ENCODE peak calls at places on chromosome 18, in eight cellular contexts. N is astrocyte of the spinal cord; Q is stimulated activated CD4-positive, alpha-beta T cell treated with anti-CD3 and anti-CD28 coated beads, Interleukin-15, amount 100 ng/mL, for 24 hours; I is activated CD8-positive, alpha-beta T cell treated with anti-CD3 and anti-CD28 coated beads for 36 hours; T is right lobe of liver; B is NCI-H774; A is activated T-helper 1 cell treated with anti-CD3 and anti-CD28 coated beads, Interleukin-12 subunit alpha, Interleukin-12 subunit beta, Interleukin-2, Interleukin-4 antibody, amounts not matched to agents 30 ng/mL and 10 ng/mL and 1 ng/mL, durations not matched to agents 14 hours and 24 hours and 36 hours; Y is GM04503. F is an unnamed sample.

GRCh38 chr18:36455931-36456330 is 158.4 kb downstream of the FHOD3 start:
- DNase-seq in N (no peak), Q (no peak), I (no peak), T (no peak), B (no peak), A (no peak), Y (no peak), F (no peak)

GRCh38 chr18:62751341-62751821 is 36.0 kb downstream of the PHLPP1 start:
- DNase-seq in N (peak; percentile 58), Q (no peak), I (peak; percentile 6), T (no peak), B (no peak), A (no peak), Y (no peak), F (no peak)

GRCh38 chr18:335741-336140 is 67.9 kb upstream of the THOC1 start:
- DNase-seq in N (no peak), Q (no peak), I (no peak), T (no peak), B (no peak), A (no peak), Y (no peak), F (no peak)

GRCh38 chr18:51007787-51008134 is 22.3 kb upstream of the SMAD4 start:
- DNase-seq in N (no peak), Q (no peak), I (no peak), T (no peak), B (no peak), A (no peak), Y (no peak), F (no peak)

GRCh38 chr18:55582325-55582724 is 5.7 kb downstream of the TCF4 start:
- DNase-seq in N (no peak), Q (no peak), I (no peak), T (no peak), B (peak; percentile 17), A (no peak), Y (no peak), F (no peak)

GRCh38 chr18:40489301-40489700 is 1465.7 kb upstream of the PIK3C3 start:
- DNase-seq in N (no peak), Q (no peak), I (no peak), T (no peak), B (no peak), A (no peak), Y (no peak), F (no peak)

GRCh38 chr18:9482790-9483189 is 7.5 kb downstream of the RALBP1 start:
- DNase-seq in N (no peak), Q (no peak), I (no peak), T (no peak), B (no peak), A (no peak), Y (no peak), F (no peak)

GRCh38 chr18:49017813-49018552 is 67.2 kb upstream of the SMAD7 start:
- DNase-seq in N (no peak), Q (no peak), I (no peak), T (no peak), B (no peak), A (no peak), Y (no peak), F (no peak)

GRCh38 chr18:32048507-32049091 is 30.0 kb downstream of the RNF125 start:
- DNase-seq in N (peak; percentile 45), Q (peak; percentile 25), I (peak; percentile 57), T (peak; percentile 83), B (no peak), A (peak; percentile 6), Y (peak; percentile 23), F (peak; percentile 52)

GRCh38 chr18:11398625-11399024 is 210.8 kb upstream of the SLC35G4 start:
- DNase-seq in N (no peak), Q (no peak), I (no peak), T (no peak), B (no peak), A (no peak), Y (no peak), F (no peak)

GRCh38 chr18:65659912-65660311 is 90.9 kb upstream of the CDH7 start:
- DNase-seq in N (no peak), Q (no peak), I (no peak), T (no peak), B (no peak), A (no peak), Y (no peak), F (no peak)

GRCh38 chr18:44708451-44709083 is 27.9 kb downstream of the SETBP1 start:
- DNase-seq in N (peak; percentile 50), Q (no peak), I (no peak), T (no peak), B (no peak), A (no peak), Y (no peak), F (no peak)

GRCh38 chr18:24552218-24552617 is 91.8 kb downstream of the HRH4 start:
- DNase-seq in N (no peak), Q (no peak), I (no peak), T (no peak), B (no peak), A (no peak), Y (no peak), F (no peak)

GRCh38 chr18:79567481-79568147 is 112.0 kb upstream of the CTDP1 start:
- DNase-seq in N (peak; percentile 90), Q (no peak), I (no peak), T (peak; percentile 51), B (no peak), A (no peak), Y (peak; percentile 61), F (no peak)

GRCh38 chr18:22683196-22683676 is 249.9 kb upstream of the RBBP8 start:
- DNase-seq in N (peak; percentile 95), Q (no peak), I (no peak), T (peak; percentile 92), B (peak; percentile 86), A (no peak), Y (no peak), F (no peak)

GRCh38 chr18:48037481-48038271 is 107.2 kb upstream of the SMAD2 start:
- DNase-seq in N (no peak), Q (no peak), I (no peak), T (no peak), B (no peak), A (no peak), Y (no peak), F (peak; percentile 25)

GRCh38 chr18:76446321-76446720 is 48.7 kb downstream of the ZNF516 start:
- DNase-seq in N (no peak), Q (no peak), I (no peak), T (no peak), B (no peak), A (no peak), Y (no peak), F (no peak)

GRCh38 chr18:23503967-23504352 is 649 bp downstream of the RMC1 start:
- DNase-seq in N (no peak), Q (peak; percentile 31), I (peak; percentile 18), T (no peak), B (no peak), A (peak; percentile 9), Y (no peak), F (peak; percentile 40)

F was measured in activated CD4-positive, alpha-beta T cell treated with anti-CD3 and anti-CD28 coated beads for 36 hours.